ENCODE peak calls at places on chromosome 11, in seven cellular contexts. R, O, D, C, F, X and Y are unnamed samples.

GRCh38 chr11:116061322-116061721 is 557.1 kb upstream of the CADM1 start:
- DNase-seq in R (no peak), O (no peak), D (no peak), C (no peak), F (no peak), X (no peak), Y (no peak)

GRCh38 chr11:106167085-106167484 is 89.6 kb downstream of the AASDHPPT start:
- DNase-seq in R (no peak), O (no peak), D (no peak), C (no peak), F (no peak), X (no peak), Y (no peak)

GRCh38 chr11:132770802-132771545 is 761.3 kb downstream of the OPCML start:
- DNase-seq in R (no peak), O (no peak), D (no peak), C (no peak), F (no peak), X (no peak), Y (peak; percentile 26)

GRCh38 chr11:77155556-77156130 is 27.6 kb downstream of the MYO7A start:
- DNase-seq in R (no peak), O (no peak), D (no peak), C (peak; percentile 34), F (no peak), X (no peak), Y (no peak)

GRCh38 chr11:6771926-6772898 is at the start of gene OR2AG2:
- DNase-seq in R (no peak), O (no peak), D (no peak), C (no peak), F (no peak), X (no peak), Y (no peak)

GRCh38 chr11:18791175-18792065 is at the start of gene PTPN5:
- DNase-seq in R (no peak), O (no peak), D (no peak), C (no peak), F (peak; percentile 70), X (no peak), Y (no peak)

GRCh38 chr11:92267968-92268367 is 43.4 kb downstream of the FAT3 start:
- DNase-seq in R (no peak), O (no peak), D (no peak), C (no peak), F (no peak), X (no peak), Y (no peak)

GRCh38 chr11:104073950-104074349 is 37.5 kb downstream of the DDI1 start:
- DNase-seq in R (no peak), O (no peak), D (no peak), C (no peak), F (no peak), X (no peak), Y (no peak)

GRCh38 chr11:77073328-77074001 is 6.7 kb downstream of the CAPN5 start:
- DNase-seq in R (peak; percentile 95), O (peak; percentile 93), D (peak; percentile 81), C (peak; percentile 92), F (no peak), X (no peak), Y (peak; percentile 91)

GRCh38 chr11:45157247-45158209 is 11.1 kb downstream of the PRDM11 start:
- DNase-seq in R (no peak), O (no peak), D (no peak), C (no peak), F (no peak), X (no peak), Y (no peak)

GRCh38 chr11:78150754-78151153 is 11.3 kb upstream of the ALG8 start:
- DNase-seq in R (no peak), O (no peak), D (no peak), C (no peak), F (no peak), X (no peak), Y (no peak)

GRCh38 chr11:6418958-6419611 is at the start of gene APBB1:
- DNase-seq in R (peak; percentile 83), O (peak; percentile 73), D (no peak), C (no peak), F (peak; percentile 75), X (peak; percentile 79), Y (peak; percentile 61)

GRCh38 chr11:120714448-120714847 is 202.9 kb downstream of the GRIK4 start:
- DNase-seq in R (no peak), O (no peak), D (no peak), C (no peak), F (no peak), X (no peak), Y (no peak)

GRCh38 chr11:66136752-66137123 is 66.7 kb downstream of the PACS1 start:
- DNase-seq in R (no peak), O (no peak), D (no peak), C (no peak), F (no peak), X (no peak), Y (no peak)

GRCh38 chr11:106187860-106188456 is 110.5 kb downstream of the AASDHPPT start:
- DNase-seq in R (no peak), O (no peak), D (no peak), C (no peak), F (no peak), X (no peak), Y (no peak)

GRCh38 chr11:93672280-93672679 is 10.8 kb downstream of the CEP295 start:
- DNase-seq in R (no peak), O (no peak), D (no peak), C (no peak), F (no peak), X (no peak), Y (no peak)

GRCh38 chr11:1763336-1763795 is 361 bp downstream of the CTSD start:
- DNase-seq in R (no peak), O (no peak), D (no peak), C (peak; percentile 74), F (no peak), X (no peak), Y (peak; percentile 26)

GRCh38 chr11:73314121-73314948 is 6.3 kb downstream of the ARHGEF17 start:
- DNase-seq in R (peak; percentile 84), O (peak; percentile 12), D (no peak), C (no peak), F (no peak), X (no peak), Y (no peak)

GRCh38 chr11:33643167-33643817 is 57.3 kb downstream of the C11orf91 start:
- DNase-seq in R (no peak), O (no peak), D (no peak), C (no peak), F (no peak), X (no peak), Y (no peak)

GRCh38 chr11:114178656-114179055 is 117.5 kb upstream of the NNMT start:
- DNase-seq in R (no peak), O (no peak), D (no peak), C (no peak), F (no peak), X (no peak), Y (no peak)

DNA sequence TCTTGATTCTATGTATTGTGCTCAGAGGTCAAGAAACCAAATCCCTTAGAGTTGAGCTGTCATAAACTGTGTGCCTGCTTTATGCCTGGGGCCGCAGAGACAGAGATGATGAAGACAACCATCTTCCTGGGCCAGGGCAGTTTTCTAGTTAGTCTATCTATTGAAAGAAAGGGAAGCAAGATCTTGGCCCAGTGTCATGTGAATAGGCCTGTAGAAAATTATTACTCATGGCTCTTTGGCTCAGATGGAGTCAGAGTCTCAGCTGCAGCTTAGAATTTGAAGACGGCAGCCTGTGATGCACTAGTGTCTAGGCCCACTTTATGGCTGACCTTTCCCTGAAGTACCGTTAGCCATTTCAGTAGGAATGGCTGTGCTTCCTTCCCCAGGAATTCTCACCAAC is 112.0 kb downstream of the DBX1 start:
- DNase-seq in R (no peak), O (no peak), D (no peak), C (no peak), F (no peak), X (no peak), Y (no peak)
- H3K4me1 ChIP-seq in R (peaks cover 24% of the 10 kb centered on the region), O (peaks cover 4% of the 10 kb centered on the region), D (peaks cover 87% of the 10 kb centered on the region), C (no peaks in the 10 kb centered on the region), F (peaks cover 10% of the 10 kb centered on the region), X (no peaks in the 10 kb centered on the region), Y (no peaks in the 10 kb centered on the region)

DNA sequence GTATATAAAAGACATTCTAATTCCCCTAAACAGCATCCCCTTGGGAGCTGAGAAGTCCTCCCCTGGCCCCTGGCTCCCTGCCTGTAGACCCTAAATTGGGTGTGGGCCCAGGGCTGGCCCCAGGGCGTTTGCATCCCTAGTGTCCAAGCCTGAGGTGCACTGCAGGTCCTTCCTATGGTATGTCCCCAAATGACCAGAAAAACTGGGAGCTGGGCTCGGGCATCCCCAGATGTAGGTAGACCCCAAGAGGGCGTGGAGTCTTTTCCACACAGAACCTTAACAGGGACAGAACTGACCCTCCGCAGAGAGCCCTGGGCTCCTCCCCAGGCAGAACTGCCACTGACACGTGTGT is 782 bp upstream of the OSBPL5 start:
- DNase-seq in R (no peak), O (peak; percentile 5), D (no peak), C (no peak), F (no peak), X (no peak), Y (no peak)
- H3K4me3 ChIP-seq in R (no peak overlapping the region), O (peak overlapping the region; percentile 95), D (peak overlapping the region; percentile 88), C (no peak overlapping the region), F (no peak overlapping the region), X (peak overlapping the region; percentile 28), Y (no peak overlapping the region)

GRCh38 chr11:63869171-63869591 is 30.3 kb downstream of the MARK2 start:
- DNase-seq in R (no peak), O (peak; percentile 76), D (no peak), C (peak; percentile 67), F (no peak), X (no peak), Y (peak; percentile 53)

GRCh38 chr11:63869686-63870085 is 30.8 kb downstream of the MARK2 start:
- DNase-seq in R (no peak), O (peak; percentile 61), D (no peak), C (peak; percentile 61), F (no peak), X (peak; percentile 66), Y (peak; percentile 47)

GRCh38 chr11:63870351-63871197 is 31.7 kb downstream of the MARK2 start:
- DNase-seq in R (no peak), O (no peak), D (no peak), C (peak; percentile 36), F (no peak), X (no peak), Y (peak; percentile 50)

GRCh38 chr11:63867511-63867910 is 28.6 kb downstream of the MARK2 start:
- DNase-seq in R (no peak), O (no peak), D (no peak), C (peak; percentile 16), F (no peak), X (no peak), Y (no peak)

GRCh38 chr11:63868399-63869064 is 29.6 kb downstream of the MARK2 start:
- DNase-seq in R (no peak), O (no peak), D (no peak), C (peak; percentile 18), F (no peak), X (no peak), Y (no peak)
- H3K4me1 ChIP-seq in R (peaks cover 50% of the 10 kb centered on the region), O (peaks cover 53% of the 10 kb centered on the region), D (peaks cover 66% of the 10 kb centered on the region), C (peaks cover 82% of the 10 kb centered on the region), F (peaks cover 6% of the 10 kb centered on the region), X (peaks cover 86% of the 10 kb centered on the region), Y (peaks cover 27% of the 10 kb centered on the region)

DNA sequence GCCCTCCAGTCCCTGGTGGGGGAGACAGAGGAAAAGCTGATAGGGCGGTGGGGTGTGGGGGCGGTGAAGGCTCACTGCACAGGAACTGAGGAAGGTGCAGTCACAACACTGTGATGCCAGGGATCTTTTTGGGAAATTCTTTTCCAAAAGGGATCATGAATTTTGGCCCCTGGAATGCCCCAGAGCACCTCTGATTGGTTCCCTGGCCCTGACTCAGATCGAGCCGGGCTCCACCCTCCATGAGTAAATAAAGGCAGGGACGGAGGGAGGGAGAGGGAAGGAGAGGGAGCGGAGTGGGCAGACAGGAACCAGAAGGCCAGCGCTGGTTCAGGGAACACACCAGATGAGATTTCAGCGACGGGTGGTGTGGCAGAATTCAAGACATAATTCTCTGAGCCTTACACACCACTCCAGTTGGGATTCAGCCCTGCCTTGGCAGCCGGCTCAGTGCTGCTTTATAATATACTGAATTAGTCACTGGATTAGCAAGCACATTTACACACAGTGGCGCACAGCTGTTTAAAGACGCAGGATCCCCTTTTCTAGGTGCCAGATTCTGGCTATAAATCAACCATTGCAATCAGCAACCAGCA is 80.3 kb downstream of the ETS1 start:
- DNase-seq in R (peak; percentile 96), O (peak; percentile 88), D (peak; percentile 93), C (peak; percentile 85), F (no peak), X (no peak), Y (peak; percentile 80)
- H3K4me3 ChIP-seq in R (peak overlapping the region; percentile 9), O (peak overlapping the region; percentile 13), D (peak overlapping the region; percentile 67), C (no peak overlapping the region), F (no peak overlapping the region), X (peak overlapping the region; percentile 39), Y (no peak overlapping the region)